ENCODE peak calls at places on chromosomes 2 and 18, in six cellular contexts. A is left kidney, P is astrocyte of the cerebellum, Z is NAMALWA, F is activated T-cell treated with anti-CD3 and anti-CD28 coated beads for 4 hours, B is mesothelial cell of epicardium. T is an unnamed sample.

GRCh38 chr2:105052773-105053172 is 14.9 kb downstream of the MRPS9 start:
- DNase-seq in A (no peak), P (no peak), Z (no peak), F (no peak), B (no peak), T (no peak)

GRCh38 chr2:1752751-1753150 is 8.4 kb upstream of the PXDN start:
- DNase-seq in A (no peak), P (no peak), Z (no peak), F (no peak), B (no peak), T (no peak)

GRCh38 chr2:179569834-179570233 is 291.6 kb downstream of the ZNF385B start:
- DNase-seq in A (peak), P (no peak), Z (no peak), F (no peak), B (no peak), T (peak)

GRCh38 chr18:48317781-48318381 is 91.3 kb downstream of the ZBTB7C start:
- DNase-seq in A (no peak), P (no peak), Z (no peak), F (no peak), B (no peak), T (no peak)

GRCh38 chr2:120822908-120823307 is 87.2 kb downstream of the GLI2 start:
- DNase-seq in A (no peak), P (no peak), Z (no peak), F (no peak), B (no peak), T (no peak)

GRCh38 chr2:113157897-113158753 is 15.6 kb upstream of the PSD4 start:
- DNase-seq in A (no peak), P (no peak), Z (no peak), F (no peak), B (no peak), T (peak)

GRCh38 chr2:231399853-231400667 is 4.5 kb downstream of the B3GNT7 start:
- DNase-seq in A (peak), P (no peak), Z (no peak), F (no peak), B (no peak), T (peak)

GRCh38 chr2:46131-46470 is 204 bp downstream of the FAM110C start:
- DNase-seq in A (peak), P (no peak), Z (no peak), F (no peak), B (no peak), T (no peak)

GRCh38 chr18:37666986-37667385 is 101.4 kb upstream of the CELF4 start:
- DNase-seq in A (no peak), P (no peak), Z (no peak), F (no peak), B (no peak), T (no peak)

T was measured in EH.